ENCODE peak calls at places on chromosomes 7 and 10, in six cellular contexts. One of them, this sample, is unnamed. For H3K27me3, the result is how much of the 10 kb centered on the place peaks cover.

GRCh38 chr10:46005383-46005782 is 25.0 kb downstream of the NCOA4 start:
- DNase-seq in left ventricle myocardium inferior: no peak
- DNase-seq in aorta: no peak
- DNase-seq in right atrium auricular region: no peak
- DNase-seq in lower lobe of right lung: no peak
- DNase-seq in neuronal stem cell: no peak
- DNase-seq in this sample: no peak

GRCh38 chr7:125934539-125934938 is 1004.9 kb upstream of the POT1 start:
- DNase-seq in right atrium auricular region: no peak
- DNase-seq in lower lobe of right lung: no peak
- DNase-seq in neuronal stem cell: no peak
- DNase-seq in left ventricle myocardium inferior: no peak
- DNase-seq in aorta: no peak
- DNase-seq in this sample: no peak

GRCh38 chr10:117509573-117509972 is 33.0 kb upstream of the EMX2 start:
- DNase-seq in lower lobe of right lung: no peak
- DNase-seq in neuronal stem cell: no peak
- DNase-seq in aorta: no peak
- DNase-seq in left ventricle myocardium inferior: no peak
- DNase-seq in right atrium auricular region: peak
- DNase-seq in this sample: no peak

GRCh38 chr7:4233621-4234497 is 448.2 kb upstream of the FOXK1 start:
- DNase-seq in lower lobe of right lung: no peak
- DNase-seq in left ventricle myocardium inferior: no peak
- DNase-seq in neuronal stem cell: no peak
- DNase-seq in aorta: peak
- DNase-seq in right atrium auricular region: no peak
- DNase-seq in this sample: no peak

GRCh38 chr10:100183482-100183881 is 2.3 kb downstream of the ERLIN1 start:
- DNase-seq in right atrium auricular region: no peak
- DNase-seq in lower lobe of right lung: no peak
- DNase-seq in aorta: no peak
- DNase-seq in neuronal stem cell: no peak
- DNase-seq in left ventricle myocardium inferior: no peak
- DNase-seq in this sample: no peak

GRCh38 chr7:108497082-108497725 is 28.7 kb downstream of the PNPLA8 start:
- DNase-seq in lower lobe of right lung: no peak
- DNase-seq in aorta: no peak
- DNase-seq in neuronal stem cell: peak
- DNase-seq in right atrium auricular region: no peak
- DNase-seq in left ventricle myocardium inferior: no peak
- DNase-seq in this sample: peak

GRCh38 chr10:62665771-62666170 is 138.7 kb upstream of the ADO start:
- DNase-seq in lower lobe of right lung: no peak
- DNase-seq in right atrium auricular region: no peak
- DNase-seq in left ventricle myocardium inferior: no peak
- DNase-seq in neuronal stem cell: no peak
- DNase-seq in aorta: no peak
- DNase-seq in this sample: no peak

GRCh38 chr7:51243631-51244030 is 73.0 kb downstream of the COBL start:
- DNase-seq in left ventricle myocardium inferior: no peak
- DNase-seq in neuronal stem cell: no peak
- DNase-seq in aorta: no peak
- DNase-seq in right atrium auricular region: no peak
- DNase-seq in lower lobe of right lung: no peak
- DNase-seq in this sample: no peak

DNA sequence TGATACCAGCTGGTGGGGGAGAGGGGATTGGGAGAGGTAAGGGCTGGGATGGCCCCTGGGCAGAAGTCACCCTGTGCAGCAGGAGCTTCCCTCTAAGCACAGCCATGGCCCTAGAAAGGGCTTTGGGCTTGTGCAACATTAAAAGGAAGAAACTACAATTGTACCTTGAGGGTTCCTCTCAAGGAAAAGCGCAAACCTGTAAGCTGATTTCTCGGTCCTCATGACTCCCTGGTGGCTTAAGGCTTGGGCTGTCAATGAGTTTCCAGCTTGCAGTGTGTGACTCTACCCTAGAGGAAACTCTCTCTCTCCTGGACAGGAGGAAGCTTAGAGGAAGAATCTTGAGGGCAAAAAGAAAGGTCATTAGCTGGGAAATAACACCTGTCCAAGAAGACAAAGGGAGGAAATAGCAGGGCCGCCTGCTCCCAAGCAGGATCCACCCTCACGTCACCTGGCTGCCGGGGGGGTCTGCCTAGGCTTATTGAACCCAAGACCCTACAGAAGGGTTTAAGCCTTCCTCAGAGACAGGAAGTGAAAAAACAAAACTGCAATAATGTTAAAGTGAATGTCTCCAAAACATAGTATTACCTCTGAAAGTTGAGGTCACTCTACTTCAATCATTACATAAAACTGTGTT is 112.5 kb downstream of the WDR11 start:
- DNase-seq in left ventricle myocardium inferior: no peak
- DNase-seq in aorta: no peak
- DNase-seq in lower lobe of right lung: no peak
- DNase-seq in neuronal stem cell: no peak
- DNase-seq in right atrium auricular region: no peak
- DNase-seq in this sample: no peak
- H3K27me3 ChIP-seq in left ventricle myocardium inferior: under half
- H3K27me3 ChIP-seq in aorta: under half
- H3K27me3 ChIP-seq in lower lobe of right lung: under half
- H3K27me3 ChIP-seq in neuronal stem cell: under half
- H3K27me3 ChIP-seq in right atrium auricular region: under half
- H3K27me3 ChIP-seq in this sample: under half

GRCh38 chr7:33907625-33908024 is 2.3 kb downstream of the BMPER start:
- DNase-seq in lower lobe of right lung: no peak
- DNase-seq in left ventricle myocardium inferior: no peak
- DNase-seq in right atrium auricular region: no peak
- DNase-seq in neuronal stem cell: no peak
- DNase-seq in aorta: no peak
- DNase-seq in this sample: no peak

GRCh38 chr7:33906697-33907096 is 1.4 kb downstream of the BMPER start:
- DNase-seq in neuronal stem cell: no peak
- DNase-seq in aorta: no peak
- DNase-seq in lower lobe of right lung: no peak
- DNase-seq in right atrium auricular region: no peak
- DNase-seq in left ventricle myocardium inferior: no peak
- DNase-seq in this sample: no peak

GRCh38 chr7:33903770-33904679 is 1.3 kb upstream of the BMPER start:
- DNase-seq in neuronal stem cell: peak
- DNase-seq in left ventricle myocardium inferior: peak
- DNase-seq in aorta: peak
- DNase-seq in right atrium auricular region: no peak
- DNase-seq in lower lobe of right lung: peak
- DNase-seq in this sample: no peak

GRCh38 chr7:33904680-33905388 is 505 bp upstream of the BMPER start:
- DNase-seq in lower lobe of right lung: peak
- DNase-seq in left ventricle myocardium inferior: peak
- DNase-seq in aorta: peak
- DNase-seq in right atrium auricular region: no peak
- DNase-seq in neuronal stem cell: peak
- DNase-seq in this sample: no peak

GRCh38 chr7:33905389-33906032 is at the start of gene BMPER:
- DNase-seq in left ventricle myocardium inferior: peak
- DNase-seq in neuronal stem cell: peak
- DNase-seq in lower lobe of right lung: peak
- DNase-seq in aorta: peak
- DNase-seq in right atrium auricular region: no peak
- DNase-seq in this sample: no peak
- H3K27me3 ChIP-seq in left ventricle myocardium inferior: half or more
- H3K27me3 ChIP-seq in neuronal stem cell: half or more
- H3K27me3 ChIP-seq in lower lobe of right lung: under half
- H3K27me3 ChIP-seq in aorta: under half
- H3K27me3 ChIP-seq in right atrium auricular region: under half
- H3K27me3 ChIP-seq in this sample: under half

GRCh38 chr7:412313-412710 is 107.3 kb downstream of the PDGFA start:
- DNase-seq in left ventricle myocardium inferior: peak
- DNase-seq in aorta: peak
- DNase-seq in neuronal stem cell: no peak
- DNase-seq in right atrium auricular region: no peak
- DNase-seq in lower lobe of right lung: peak
- DNase-seq in this sample: no peak

GRCh38 chr7:410395-410910 is 109.2 kb downstream of the PDGFA start:
- DNase-seq in neuronal stem cell: no peak
- DNase-seq in aorta: peak
- DNase-seq in right atrium auricular region: no peak
- DNase-seq in lower lobe of right lung: peak
- DNase-seq in left ventricle myocardium inferior: peak
- DNase-seq in this sample: no peak

GRCh38 chr7:412731-413356 is 106.8 kb downstream of the PDGFA start:
- DNase-seq in aorta: peak
- DNase-seq in lower lobe of right lung: no peak
- DNase-seq in right atrium auricular region: no peak
- DNase-seq in neuronal stem cell: no peak
- DNase-seq in left ventricle myocardium inferior: peak
- DNase-seq in this sample: no peak

GRCh38 chr7:409344-410281 is 110.0 kb downstream of the PDGFA start:
- DNase-seq in lower lobe of right lung: peak
- DNase-seq in neuronal stem cell: no peak
- DNase-seq in right atrium auricular region: no peak
- DNase-seq in left ventricle myocardium inferior: peak
- DNase-seq in aorta: peak
- DNase-seq in this sample: no peak

DNA sequence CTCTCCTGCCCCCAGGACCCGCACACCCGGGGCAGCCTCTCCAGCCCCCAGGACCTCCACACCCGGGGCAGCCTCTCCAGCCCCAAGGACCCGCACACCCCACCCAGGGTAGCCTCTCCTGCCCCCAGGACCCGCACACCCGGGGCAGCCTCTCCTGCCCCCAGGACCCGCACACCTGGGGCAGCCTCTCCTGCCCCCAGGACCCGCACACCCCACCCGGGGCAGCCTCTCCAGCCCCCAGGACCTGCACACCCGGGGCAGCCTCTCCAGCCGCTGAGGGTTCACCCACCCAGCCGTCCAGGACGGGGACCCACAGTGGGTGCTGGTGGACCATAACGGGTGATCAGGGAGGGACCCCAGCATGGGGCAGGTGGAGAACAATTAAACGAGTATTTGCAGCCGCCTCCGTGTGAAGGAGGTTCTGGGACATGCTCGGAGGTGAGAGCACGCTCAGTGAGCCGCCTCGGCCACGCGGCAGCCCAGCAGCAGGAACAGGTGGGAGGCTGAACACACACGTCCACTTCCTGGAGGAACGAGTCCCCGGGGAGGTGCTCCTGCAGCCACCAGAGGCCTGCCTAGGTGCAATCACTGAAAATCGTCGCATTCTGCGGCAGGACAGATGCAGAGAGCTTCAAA is 107.9 kb downstream of the PDGFA start:
- DNase-seq in neuronal stem cell: no peak
- DNase-seq in lower lobe of right lung: peak
- DNase-seq in right atrium auricular region: no peak
- DNase-seq in left ventricle myocardium inferior: peak
- DNase-seq in aorta: peak
- DNase-seq in this sample: no peak
- H3K27me3 ChIP-seq in neuronal stem cell: under half
- H3K27me3 ChIP-seq in lower lobe of right lung: under half
- H3K27me3 ChIP-seq in right atrium auricular region: under half
- H3K27me3 ChIP-seq in left ventricle myocardium inferior: under half
- H3K27me3 ChIP-seq in aorta: under half
- H3K27me3 ChIP-seq in this sample: under half

DNA sequence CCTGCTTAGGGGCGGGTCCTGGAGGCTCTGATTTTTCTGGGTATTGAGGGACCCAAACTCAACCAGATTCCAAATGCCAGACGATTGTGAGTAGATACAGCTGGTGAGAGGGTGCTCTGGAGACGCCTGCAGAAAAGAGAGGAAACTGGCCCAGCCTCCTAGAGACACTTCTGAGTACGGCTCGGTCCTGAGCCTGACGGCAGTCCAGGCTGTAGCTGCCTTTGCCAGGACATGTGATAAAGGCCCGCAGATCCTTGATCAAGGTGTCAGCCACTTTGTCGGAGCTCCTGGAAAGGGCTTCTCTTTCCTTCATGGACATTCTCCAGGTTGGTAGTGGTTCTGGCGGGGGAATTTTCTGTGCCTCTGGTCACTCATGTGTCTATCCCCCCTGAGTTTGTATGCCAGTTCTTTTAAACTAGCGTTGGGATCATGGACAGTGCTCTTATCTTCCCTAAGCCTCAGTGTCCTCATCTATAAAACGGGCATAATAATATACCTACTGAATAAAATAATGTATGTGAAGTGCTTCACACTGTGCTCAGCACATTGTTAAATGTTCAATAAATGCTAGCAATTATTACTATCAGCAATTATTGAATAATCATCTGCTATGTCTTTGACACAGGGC is 42.4 kb upstream of the BTRC start:
- DNase-seq in lower lobe of right lung: no peak
- DNase-seq in left ventricle myocardium inferior: no peak
- DNase-seq in neuronal stem cell: no peak
- DNase-seq in aorta: no peak
- DNase-seq in right atrium auricular region: no peak
- DNase-seq in this sample: no peak
- H3K27me3 ChIP-seq in lower lobe of right lung: half or more
- H3K27me3 ChIP-seq in left ventricle myocardium inferior: half or more
- H3K27me3 ChIP-seq in neuronal stem cell: half or more
- H3K27me3 ChIP-seq in aorta: under half
- H3K27me3 ChIP-seq in right atrium auricular region: under half
- H3K27me3 ChIP-seq in this sample: under half

GRCh38 chr10:49397036-49397999 is 1.4 kb upstream of the DRGX start:
- DNase-seq in neuronal stem cell: peak
- DNase-seq in right atrium auricular region: peak
- DNase-seq in left ventricle myocardium inferior: no peak
- DNase-seq in lower lobe of right lung: no peak
- DNase-seq in aorta: no peak
- DNase-seq in this sample: no peak
- H3K27me3 ChIP-seq in neuronal stem cell: half or more
- H3K27me3 ChIP-seq in right atrium auricular region: half or more
- H3K27me3 ChIP-seq in left ventricle myocardium inferior: half or more
- H3K27me3 ChIP-seq in lower lobe of right lung: half or more
- H3K27me3 ChIP-seq in aorta: under half
- H3K27me3 ChIP-seq in this sample: under half

GRCh38 chr10:121195524-121195910 is 344.4 kb downstream of the WDR11 start:
- DNase-seq in lower lobe of right lung: no peak
- DNase-seq in neuronal stem cell: no peak
- DNase-seq in aorta: no peak
- DNase-seq in left ventricle myocardium inferior: no peak
- DNase-seq in right atrium auricular region: no peak
- DNase-seq in this sample: no peak
- H3K27me3 ChIP-seq in lower lobe of right lung: under half
- H3K27me3 ChIP-seq in neuronal stem cell: under half
- H3K27me3 ChIP-seq in aorta: under half
- H3K27me3 ChIP-seq in left ventricle myocardium inferior: under half
- H3K27me3 ChIP-seq in right atrium auricular region: under half
- H3K27me3 ChIP-seq in this sample: under half

This sample was measured in naive thymus-derived CD4-positive, alpha-beta T cell.